ENCODE peak calls at places on chromosomes 16 and 17, in six cellular contexts. One of them, this sample, is unnamed.
A peak's percentile ranks its signal among the peaks of the same experiment; 100 is the strongest.

GRCh38 chr17:50683434-50684287 is 24.1 kb downstream of the ANKRD40 start:
- DNase-seq in transverse colon: no peak
- DNase-seq in upper lobe of right lung: peak; percentile 58
- DNase-seq in cardiac muscle cell: no peak
- DNase-seq in suprapubic skin: peak; percentile 51
- DNase-seq in AG04450: no peak
- DNase-seq in this sample: no peak

GRCh38 chr16:17024514-17024913 is 446.2 kb downstream of the XYLT1 start:
- DNase-seq in transverse colon: no peak
- DNase-seq in AG04450: no peak
- DNase-seq in cardiac muscle cell: no peak
- DNase-seq in suprapubic skin: no peak
- DNase-seq in upper lobe of right lung: no peak
- DNase-seq in this sample: no peak

GRCh38 chr16:11743308-11744074 is 834 bp upstream of the TXNDC11 start:
- DNase-seq in suprapubic skin: peak; percentile 83
- DNase-seq in AG04450: no peak
- DNase-seq in transverse colon: peak; percentile 39
- DNase-seq in cardiac muscle cell: no peak
- DNase-seq in upper lobe of right lung: peak; percentile 77
- DNase-seq in this sample: peak; percentile 37

GRCh38 chr16:68396481-68396880 is 51.8 kb downstream of the SMPD3 start:
- DNase-seq in upper lobe of right lung: no peak
- DNase-seq in cardiac muscle cell: peak; percentile 34
- DNase-seq in transverse colon: peak; percentile 69
- DNase-seq in AG04450: peak; percentile 16
- DNase-seq in suprapubic skin: no peak
- DNase-seq in this sample: peak; percentile 83

GRCh38 chr17:76240461-76241204 is at the start of gene RNF157:
- DNase-seq in cardiac muscle cell: peak; percentile 88
- DNase-seq in transverse colon: peak; percentile 77
- DNase-seq in upper lobe of right lung: peak; percentile 80
- DNase-seq in AG04450: no peak
- DNase-seq in suprapubic skin: peak; percentile 69
- DNase-seq in this sample: peak; percentile 69

GRCh38 chr17:18191967-18192366 is 8.3 kb downstream of the ALKBH5 start:
- DNase-seq in suprapubic skin: no peak
- DNase-seq in upper lobe of right lung: no peak
- DNase-seq in cardiac muscle cell: no peak
- DNase-seq in transverse colon: no peak
- DNase-seq in AG04450: no peak
- DNase-seq in this sample: peak; percentile 11

GRCh38 chr16:83713597-83713996 is 94.2 kb upstream of the HSBP1 start:
- DNase-seq in transverse colon: no peak
- DNase-seq in AG04450: no peak
- DNase-seq in upper lobe of right lung: no peak
- DNase-seq in suprapubic skin: no peak
- DNase-seq in cardiac muscle cell: no peak
- DNase-seq in this sample: no peak

GRCh38 chr17:47895254-47895855 is 681 bp upstream of the SP2 start:
- DNase-seq in cardiac muscle cell: no peak
- DNase-seq in upper lobe of right lung: peak; percentile 76
- DNase-seq in AG04450: no peak
- DNase-seq in transverse colon: peak; percentile 60
- DNase-seq in suprapubic skin: peak; percentile 80
- DNase-seq in this sample: no peak

GRCh38 chr16:87784812-87785211 is 19.0 kb upstream of the KLHDC4 start:
- DNase-seq in AG04450: no peak
- DNase-seq in cardiac muscle cell: no peak
- DNase-seq in suprapubic skin: no peak
- DNase-seq in upper lobe of right lung: no peak
- DNase-seq in transverse colon: no peak
- DNase-seq in this sample: no peak

GRCh38 chr17:76353004-76353598 is 615 bp downstream of the PRPSAP1 start:
- DNase-seq in AG04450: no peak
- DNase-seq in suprapubic skin: peak; percentile 74
- DNase-seq in cardiac muscle cell: peak; percentile 56
- DNase-seq in transverse colon: peak; percentile 47
- DNase-seq in upper lobe of right lung: peak; percentile 73
- DNase-seq in this sample: peak; percentile 11

GRCh38 chr16:89292443-89293078 is 75.1 kb downstream of the ZNF778 start:
- DNase-seq in transverse colon: no peak
- DNase-seq in upper lobe of right lung: no peak
- DNase-seq in AG04450: no peak
- DNase-seq in cardiac muscle cell: no peak
- DNase-seq in suprapubic skin: no peak
- DNase-seq in this sample: no peak

GRCh38 chr16:89291776-89292175 is 74.3 kb downstream of the ZNF778 start:
- DNase-seq in transverse colon: no peak
- DNase-seq in upper lobe of right lung: no peak
- DNase-seq in suprapubic skin: no peak
- DNase-seq in AG04450: no peak
- DNase-seq in cardiac muscle cell: no peak
- DNase-seq in this sample: no peak

GRCh38 chr16:89294486-89294885 is 77.0 kb downstream of the ZNF778 start:
- DNase-seq in transverse colon: no peak
- DNase-seq in upper lobe of right lung: no peak
- DNase-seq in cardiac muscle cell: no peak
- DNase-seq in suprapubic skin: no peak
- DNase-seq in AG04450: no peak
- DNase-seq in this sample: no peak

GRCh38 chr16:89295071-89295900 is 77.8 kb downstream of the ZNF778 start:
- DNase-seq in cardiac muscle cell: no peak
- DNase-seq in upper lobe of right lung: no peak
- DNase-seq in transverse colon: no peak
- DNase-seq in AG04450: no peak
- DNase-seq in suprapubic skin: no peak
- DNase-seq in this sample: no peak

DNA sequence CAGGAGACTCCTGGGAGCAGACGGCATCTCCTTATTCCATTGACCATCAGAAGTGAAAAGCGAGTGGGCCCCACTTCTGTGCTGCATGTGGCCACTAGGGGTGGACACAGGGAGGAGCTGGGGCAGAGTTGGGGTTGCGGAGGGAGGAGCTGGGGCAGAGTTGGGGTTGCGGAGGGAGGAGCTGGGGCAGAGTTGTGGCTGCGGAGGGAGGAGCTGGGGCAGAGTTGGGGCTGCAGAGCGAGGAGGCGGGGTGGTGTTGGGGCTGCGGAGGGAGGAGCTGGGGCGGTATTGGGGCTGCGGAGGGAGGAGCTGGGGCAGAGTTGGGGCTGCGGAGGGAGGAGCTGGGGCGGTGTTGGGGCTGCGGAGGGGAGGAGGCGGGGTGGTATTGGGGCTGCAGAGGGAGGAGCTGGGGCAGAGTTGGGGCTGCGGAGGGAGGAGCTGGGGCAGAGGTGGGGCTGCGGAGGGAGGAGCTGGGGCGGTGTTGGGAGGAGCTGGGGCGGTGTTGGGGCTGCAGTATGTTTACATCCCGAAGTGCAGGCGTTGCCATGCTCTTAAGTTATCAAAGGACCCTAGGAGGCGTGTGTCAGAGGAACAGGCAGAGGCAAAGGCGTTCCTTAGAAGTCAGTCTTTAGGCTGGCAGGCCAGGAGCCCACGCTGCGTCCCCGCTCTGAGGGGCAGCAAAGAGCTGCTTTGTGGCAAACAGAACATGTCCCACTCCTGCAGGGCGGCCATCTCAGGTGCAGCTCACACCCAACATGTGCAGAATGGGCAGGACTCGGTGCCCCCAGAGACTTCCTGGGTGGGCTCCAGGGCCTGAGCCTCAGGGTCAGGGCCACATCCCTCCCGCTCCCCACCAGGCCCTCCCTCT is 76.0 kb downstream of the ZNF778 start:
- DNase-seq in upper lobe of right lung: no peak
- DNase-seq in AG04450: no peak
- DNase-seq in transverse colon: no peak
- DNase-seq in cardiac muscle cell: peak; percentile 48
- DNase-seq in suprapubic skin: no peak
- DNase-seq in this sample: no peak
- TF ChIP-seq CTCF in upper lobe of right lung: no peak
- TF ChIP-seq CTCF in AG04450: peak; percentile 17
- TF ChIP-seq CTCF in transverse colon: no peak
- TF ChIP-seq CTCF in cardiac muscle cell: no peak
- TF ChIP-seq CTCF in suprapubic skin: no peak
- TF ChIP-seq CTCF in this sample: peak; percentile 25

GRCh38 chr16:50781518-50781917 is 39.6 kb downstream of the CYLD start:
- DNase-seq in AG04450: no peak
- DNase-seq in suprapubic skin: no peak
- DNase-seq in cardiac muscle cell: no peak
- DNase-seq in transverse colon: no peak
- DNase-seq in upper lobe of right lung: no peak
- DNase-seq in this sample: no peak
- TF ChIP-seq CTCF in AG04450: no peak
- TF ChIP-seq CTCF in suprapubic skin: no peak
- TF ChIP-seq CTCF in cardiac muscle cell: no peak
- TF ChIP-seq CTCF in transverse colon: no peak
- TF ChIP-seq CTCF in upper lobe of right lung: no peak
- TF ChIP-seq CTCF in this sample: no peak

DNA sequence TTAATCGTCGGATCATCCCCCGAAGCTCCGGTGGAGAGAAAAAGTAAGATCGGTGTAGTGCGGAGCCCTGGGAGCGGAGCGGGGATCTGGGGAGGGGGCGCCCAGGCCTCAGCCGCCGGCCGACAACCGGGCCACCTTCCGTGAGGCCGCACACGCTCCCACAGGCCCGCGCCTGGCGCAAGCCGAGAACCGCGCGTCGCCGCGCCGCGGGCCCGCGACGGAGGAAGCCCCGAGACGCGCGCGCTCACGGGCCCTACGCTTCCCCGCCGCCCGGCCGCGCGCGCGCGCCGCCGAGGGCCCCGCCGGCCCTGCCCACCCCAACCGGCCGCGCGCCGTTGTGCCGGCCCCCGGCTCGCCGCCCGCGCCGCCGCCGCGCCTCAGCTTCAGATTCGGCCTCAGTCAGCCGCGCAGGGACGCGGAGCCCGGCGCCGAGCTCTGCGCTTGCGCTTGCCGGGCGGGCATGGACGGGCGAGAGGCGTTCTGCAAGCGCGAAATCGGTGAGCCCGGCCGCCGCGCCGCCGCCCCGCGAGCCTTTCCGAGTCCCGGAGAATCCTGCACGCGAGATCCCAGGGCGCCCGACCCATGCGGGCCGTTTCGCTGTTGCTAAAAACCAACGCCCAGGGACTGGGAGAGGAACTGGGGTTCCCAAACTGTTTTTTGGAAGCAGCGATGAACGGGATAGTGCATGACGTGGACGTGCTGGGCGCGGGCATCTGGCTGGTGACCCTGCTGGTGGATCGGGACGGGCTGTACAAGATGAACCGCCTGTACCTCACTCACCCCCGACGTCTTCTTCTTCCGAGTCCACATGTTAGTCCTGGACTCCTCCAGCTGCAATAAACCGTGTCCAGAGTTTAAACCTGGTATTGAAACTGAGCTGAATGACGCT is 28.0 kb upstream of the LRRC37A start:
- DNase-seq in upper lobe of right lung: peak; percentile 95
- DNase-seq in transverse colon: peak; percentile 87
- DNase-seq in AG04450: peak; percentile 55
- DNase-seq in suprapubic skin: peak; percentile 88
- DNase-seq in cardiac muscle cell: peak; percentile 98
- DNase-seq in this sample: peak; percentile 91
- TF ChIP-seq CTCF in upper lobe of right lung: no peak
- TF ChIP-seq CTCF in transverse colon: no peak
- TF ChIP-seq CTCF in AG04450: no peak
- TF ChIP-seq CTCF in suprapubic skin: no peak
- TF ChIP-seq CTCF in cardiac muscle cell: no peak
- TF ChIP-seq CTCF in this sample: no peak

GRCh38 chr17:58309918-58310259 is 18.7 kb downstream of the TSPOAP1 start:
- DNase-seq in transverse colon: no peak
- DNase-seq in cardiac muscle cell: no peak
- DNase-seq in AG04450: no peak
- DNase-seq in upper lobe of right lung: no peak
- DNase-seq in suprapubic skin: no peak
- DNase-seq in this sample: no peak

GRCh38 chr17:58308985-58309917 is 19.3 kb downstream of the TSPOAP1 start:
- DNase-seq in suprapubic skin: no peak
- DNase-seq in cardiac muscle cell: no peak
- DNase-seq in AG04450: no peak
- DNase-seq in upper lobe of right lung: no peak
- DNase-seq in transverse colon: no peak
- DNase-seq in this sample: no peak

GRCh38 chr17:58306131-58306951 is 22.3 kb downstream of the TSPOAP1 start:
- DNase-seq in suprapubic skin: no peak
- DNase-seq in transverse colon: no peak
- DNase-seq in cardiac muscle cell: no peak
- DNase-seq in upper lobe of right lung: no peak
- DNase-seq in AG04450: no peak
- DNase-seq in this sample: no peak

GRCh38 chr17:58307468-58308172 is 21.0 kb downstream of the TSPOAP1 start:
- DNase-seq in AG04450: no peak
- DNase-seq in cardiac muscle cell: no peak
- DNase-seq in suprapubic skin: no peak
- DNase-seq in transverse colon: no peak
- DNase-seq in upper lobe of right lung: no peak
- DNase-seq in this sample: no peak

DNA sequence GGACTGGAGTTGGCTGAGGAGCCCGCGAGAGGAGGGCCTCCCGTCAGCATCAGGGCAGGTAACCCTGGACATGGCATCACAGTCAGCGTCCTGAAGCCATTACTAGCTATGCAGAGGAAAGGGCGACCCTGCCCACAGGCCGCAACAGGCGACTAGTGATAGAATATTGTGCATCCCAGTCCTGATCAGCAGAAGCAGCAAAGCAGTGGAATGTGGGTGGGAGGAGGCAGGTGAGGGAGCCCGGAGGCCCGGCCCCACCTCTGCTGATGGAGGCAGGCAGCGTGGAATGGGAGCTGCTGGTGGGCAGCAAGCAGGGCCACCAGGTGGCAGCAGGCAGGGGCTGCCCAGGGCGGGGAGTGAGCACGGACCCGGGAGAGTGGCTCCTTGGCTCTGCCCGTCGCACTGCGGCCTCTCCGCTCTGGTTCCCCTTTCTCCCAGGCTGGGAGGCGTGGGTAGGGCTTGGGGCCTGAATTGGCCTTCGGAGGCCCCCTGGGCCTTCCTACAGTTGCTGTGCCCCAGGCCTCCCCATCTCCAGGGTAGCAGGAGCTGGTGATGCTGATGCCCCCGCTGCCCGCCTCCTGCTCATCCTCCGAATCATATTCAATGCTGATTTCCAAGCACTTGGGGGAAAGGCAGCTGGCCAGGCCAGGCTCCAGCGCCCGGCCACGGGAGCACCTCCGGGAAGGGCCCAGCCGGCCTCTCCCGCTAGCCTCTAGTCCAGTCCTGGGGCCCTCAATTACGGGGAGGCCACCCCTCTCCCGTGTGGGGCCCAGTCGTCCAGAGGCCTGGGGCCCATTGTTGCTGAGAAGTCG is 20.2 kb downstream of the TSPOAP1 start:
- DNase-seq in upper lobe of right lung: no peak
- DNase-seq in AG04450: no peak
- DNase-seq in transverse colon: no peak
- DNase-seq in suprapubic skin: no peak
- DNase-seq in cardiac muscle cell: peak; percentile 16
- DNase-seq in this sample: peak; percentile 21
- TF ChIP-seq CTCF in upper lobe of right lung: peak; percentile 22
- TF ChIP-seq CTCF in AG04450: peak; percentile 38
- TF ChIP-seq CTCF in transverse colon: no peak
- TF ChIP-seq CTCF in suprapubic skin: no peak
- TF ChIP-seq CTCF in cardiac muscle cell: peak; percentile 32
- TF ChIP-seq CTCF in this sample: peak; percentile 23

GRCh38 chr16:1180772-1181714 is 28.1 kb downstream of the CACNA1H start:
- DNase-seq in suprapubic skin: no peak
- DNase-seq in AG04450: no peak
- DNase-seq in upper lobe of right lung: no peak
- DNase-seq in transverse colon: no peak
- DNase-seq in cardiac muscle cell: no peak
- DNase-seq in this sample: no peak
- TF ChIP-seq CTCF in suprapubic skin: no peak
- TF ChIP-seq CTCF in AG04450: peak; percentile 6
- TF ChIP-seq CTCF in upper lobe of right lung: no peak
- TF ChIP-seq CTCF in transverse colon: no peak
- TF ChIP-seq CTCF in cardiac muscle cell: no peak
- TF ChIP-seq CTCF in this sample: no peak

GRCh38 chr17:55598495-55598894 is 87.2 kb upstream of the SMIM36 start:
- DNase-seq in suprapubic skin: no peak
- DNase-seq in upper lobe of right lung: no peak
- DNase-seq in transverse colon: no peak
- DNase-seq in AG04450: no peak
- DNase-seq in cardiac muscle cell: peak; percentile 13
- DNase-seq in this sample: no peak
- TF ChIP-seq CTCF in suprapubic skin: no peak
- TF ChIP-seq CTCF in upper lobe of right lung: no peak
- TF ChIP-seq CTCF in transverse colon: no peak
- TF ChIP-seq CTCF in AG04450: no peak
- TF ChIP-seq CTCF in cardiac muscle cell: no peak
- TF ChIP-seq CTCF in this sample: no peak

This sample was measured in Calu3.